ENCODE peak calls at places on chromosomes 11 and 22, in four cellular contexts. G is mammary epithelial cell, U is psoas muscle, O is gastrocnemius medialis. T is an unnamed sample.
A peak's percentile ranks its signal among the peaks of the same experiment; 100 is the strongest.

GRCh38 chr11:113847580-113847979 is 27.8 kb downstream of the USP28 start:
- DNase-seq in G (no peak), U (no peak), O (no peak), T (no peak)

GRCh38 chr11:8070417-8071101 is 10.5 kb upstream of the TUB start:
- DNase-seq in G (peak; percentile 27), U (no peak), O (no peak), T (no peak)

GRCh38 chr11:3177931-3178330 is 12.8 kb upstream of the OSBPL5 start:
- DNase-seq in G (peak; percentile 44), U (no peak), O (no peak), T (no peak)

GRCh38 chr22:21855715-21856114 is 11.7 kb downstream of the MAPK1 start:
- DNase-seq in G (no peak), U (no peak), O (no peak), T (no peak)

GRCh38 chr11:43723617-43724016 is 43.1 kb downstream of the HSD17B12 start:
- DNase-seq in G (no peak), U (no peak), O (no peak), T (no peak)

GRCh38 chr11:120073196-120073595 is 64.7 kb downstream of the TRIM29 start:
- DNase-seq in G (no peak), U (peak; percentile 74), O (peak; percentile 75), T (no peak)

GRCh38 chr22:44639891-44640617 is 62.0 kb upstream of the PRR5 start:
- DNase-seq in G (no peak), U (no peak), O (no peak), T (no peak)

GRCh38 chr22:27776410-27776958 is 25.1 kb downstream of the MN1 start:
- DNase-seq in G (no peak), U (no peak), O (no peak), T (no peak)

GRCh38 chr11:13210424-13210823 is 67.2 kb upstream of the BMAL1 start:
- DNase-seq in G (peak; percentile 63), U (peak; percentile 52), O (peak; percentile 47), T (no peak)

GRCh38 chr22:32103648-32104326 is 55.3 kb downstream of the C22orf42 start:
- DNase-seq in G (no peak), U (no peak), O (no peak), T (no peak)

GRCh38 chr22:20571531-20572007 is 64.2 kb downstream of the MED15 start:
- DNase-seq in G (no peak), U (peak; percentile 74), O (no peak), T (no peak)

GRCh38 chr11:128630367-128631230 is 43.2 kb upstream of the ETS1 start:
- DNase-seq in G (peak; percentile 60), U (peak; percentile 93), O (peak; percentile 71), T (peak; percentile 44)

GRCh38 chr11:105334025-105334714 is 194.6 kb upstream of the CARD18 start:
- DNase-seq in G (no peak), U (peak; percentile 23), O (no peak), T (no peak)

GRCh38 chr11:104663190-104664140 is 234.8 kb downstream of the CASP12 start:
- DNase-seq in G (peak; percentile 14), U (no peak), O (no peak), T (no peak)

GRCh38 chr22:22073769-22074561 is 91.4 kb upstream of the TOP3B start:
- DNase-seq in G (no peak), U (no peak), O (no peak), T (no peak)

GRCh38 chr11:17652556-17652955 is 66.8 kb upstream of the MYOD1 start:
- DNase-seq in G (no peak), U (no peak), O (no peak), T (no peak)

GRCh38 chr11:78788533-78788932 is 213.9 kb upstream of the NARS2 start:
- DNase-seq in G (no peak), U (no peak), O (no peak), T (no peak)

GRCh38 chr11:96854425-96854824 is 464.6 kb downstream of the JRKL start:
- DNase-seq in G (no peak), U (no peak), O (no peak), T (no peak)

GRCh38 chr11:102287963-102288744 is 29.1 kb upstream of the BIRC3 start:
- DNase-seq in G (peak; percentile 70), U (no peak), O (no peak), T (no peak)

GRCh38 chr11:61123775-61124571 is 21.7 kb downstream of the CD5 start:
- DNase-seq in G (no peak), U (no peak), O (no peak), T (no peak)

GRCh38 chr11:124285610-124286344 is 28.0 kb downstream of the OR8D1 start:
- DNase-seq in G (peak; percentile 70), U (no peak), O (no peak), T (no peak)

GRCh38 chr11:86091566-86091965 is 22.7 kb upstream of the PICALM start:
- DNase-seq in G (peak; percentile 78), U (no peak), O (no peak), T (no peak)

GRCh38 chr11:113447621-113448310 is 27.4 kb downstream of the DRD2 start:
- DNase-seq in G (peak; percentile 93), U (no peak), O (no peak), T (no peak)

GRCh38 chr11:36070215-36070976 is 126.5 kb downstream of the LDLRAD3 start:
- DNase-seq in G (no peak), U (no peak), O (no peak), T (no peak)

GRCh38 chr22:46079861-46080821 is 70.2 kb upstream of the PPARA start:
- DNase-seq in G (peak; percentile 95), U (peak; percentile 92), O (peak; percentile 86), T (no peak)

GRCh38 chr11:117633186-117633585 is 163.8 kb downstream of the DSCAML1 start:
- DNase-seq in G (no peak), U (no peak), O (no peak), T (no peak)

GRCh38 chr11:35043933-35044332 is 95.0 kb upstream of the CD44 start:
- DNase-seq in G (no peak), U (no peak), O (peak; percentile 45), T (no peak)

GRCh38 chr22:44384981-44385610 is 72.3 kb upstream of the SHISAL1 start:
- DNase-seq in G (no peak), U (peak; percentile 18), O (no peak), T (no peak)

GRCh38 chr11:133835258-133836075 is 9.8 kb downstream of the SPATA19 start:
- DNase-seq in G (peak; percentile 59), U (no peak), O (no peak), T (no peak)

GRCh38 chr22:33841281-33842005 is 78.8 kb downstream of the LARGE1 start:
- DNase-seq in G (no peak), U (no peak), O (no peak), T (no peak)
- H3K27ac ChIP-seq in G (no peak overlapping the region), U (peak overlapping the region; percentile 44), O (peak overlapping the region; percentile 3), T (peak overlapping the region; percentile 23)

DNA sequence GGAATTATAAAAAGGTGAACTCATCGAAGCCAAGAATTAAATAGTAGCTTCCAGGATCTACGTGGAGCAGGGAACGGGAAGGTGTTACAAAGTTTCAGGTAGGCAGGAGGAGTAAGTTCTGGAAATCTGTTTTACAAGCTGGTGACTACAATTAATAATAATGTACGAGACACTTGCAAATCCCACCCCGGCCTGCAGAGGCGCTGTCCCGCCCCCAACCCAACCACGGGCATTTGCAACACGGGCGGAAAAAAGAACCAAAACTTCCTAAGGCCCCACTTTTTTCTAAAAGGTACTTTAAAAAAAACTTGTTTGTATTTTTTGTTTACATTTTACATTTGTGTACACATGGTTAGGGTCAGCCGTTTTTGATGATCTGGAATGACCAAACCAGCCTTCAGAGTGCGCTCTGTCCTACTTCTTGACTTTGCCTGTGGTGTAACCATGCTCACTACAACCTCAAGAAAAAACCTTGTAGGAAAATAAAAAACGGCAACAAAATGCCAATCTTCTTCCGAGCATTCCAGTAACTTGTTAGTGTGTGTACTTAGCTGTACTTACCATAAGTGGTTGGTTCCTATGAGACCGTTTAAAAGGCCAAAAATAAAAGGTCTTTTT is 449.6 kb upstream of the B3GAT1 start:
- DNase-seq in G (no peak), U (no peak), O (no peak), T (no peak)
- TF ChIP-seq CTCF in G (no peak), U (no peak), O (no peak), T (no peak)

DNA sequence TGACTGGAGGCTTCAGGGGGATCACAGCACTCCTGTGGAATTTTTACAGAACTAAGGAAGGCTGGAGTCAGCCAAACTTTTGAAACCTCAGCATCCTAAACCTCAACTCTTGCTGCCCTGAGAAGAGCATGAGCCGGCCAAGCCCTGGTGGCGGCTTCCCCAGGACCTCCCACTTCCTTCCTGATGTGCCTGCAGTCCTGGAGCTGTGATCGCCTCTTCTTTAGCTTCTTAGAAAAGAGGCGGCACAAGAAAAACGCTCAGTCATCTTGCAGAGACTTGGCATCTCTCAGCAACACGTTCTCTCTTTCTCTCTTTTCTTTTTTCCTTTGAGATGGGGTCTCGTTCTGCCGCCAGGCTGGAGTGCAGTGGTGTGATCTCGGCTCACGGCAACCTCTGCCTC is 40.4 kb upstream of the AMPD3 start:
- DNase-seq in G (no peak), U (peak; percentile 62), O (peak; percentile 60), T (no peak)
- H3K27ac ChIP-seq in G (no peak overlapping the region), U (no peak overlapping the region), O (no peak overlapping the region), T (peak overlapping the region; percentile 81)

DNA sequence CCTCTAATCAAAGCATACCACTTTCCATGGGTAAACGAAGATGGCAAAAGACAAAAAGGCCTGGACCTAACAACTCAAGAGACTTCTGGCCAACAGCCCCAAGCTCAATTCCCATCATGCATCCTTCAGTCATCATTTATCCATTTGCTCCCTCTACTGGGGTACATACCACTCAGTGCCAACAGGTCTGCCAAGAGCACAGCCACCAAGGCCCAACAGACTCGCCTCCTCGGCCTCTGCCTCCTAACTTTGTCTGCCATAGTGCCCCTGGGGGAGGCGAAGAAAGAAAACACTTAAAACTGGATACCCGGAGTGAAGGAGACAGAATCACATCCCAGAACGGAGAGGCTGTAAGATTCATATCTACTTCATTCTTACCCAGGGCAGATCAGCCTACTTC is 1.1 kb downstream of the HYOU1 start:
- DNase-seq in G (peak; percentile 39), U (no peak), O (no peak), T (no peak)
- TF ChIP-seq CTCF in G (peak; percentile 24), U (no peak), O (no peak), T (no peak)

GRCh38 chr11:95089620-95090542 is at the start of gene ENDOD1:
- DNase-seq in G (peak; percentile 83), U (peak; percentile 92), O (peak; percentile 72), T (peak; percentile 34)
- H3K27ac ChIP-seq in G (peak within 1 kb of the TSS; percentile 69), U (peak within 1 kb of the TSS; percentile 90), O (peak within 1 kb of the TSS; percentile 88), T (peak within 1 kb of the TSS; percentile 95)

T was measured in esophagus squamous epithelium.